ENCODE peak calls at places on chromosome 6, in four cellular contexts. B is H9, U is mesendoderm, N is trophoblast cell. Y is an unnamed sample.

GRCh38 chr6:119349041-119349340 is 570 bp downstream of the MAN1A1 start:
- DNase-seq in N (no peak), B (no peak), U (no peak), Y (no peak)

GRCh38 chr6:11328613-11329247 is 96.3 kb upstream of the NEDD9 start:
- DNase-seq in N (peak), B (no peak), U (no peak), Y (peak)

GRCh38 chr6:1722801-1723200 is 113.1 kb downstream of the FOXC1 start:
- DNase-seq in N (no peak), U (no peak), B (no peak), Y (no peak)

GRCh38 chr6:39891976-39892375 is 42.3 kb downstream of the MOCS1 start:
- DNase-seq in N (no peak), B (no peak), U (no peak), Y (peak)

GRCh38 chr6:149317656-149318571 is at the start of gene TAB2:
- DNase-seq in N (peak), B (no peak), U (peak), Y (peak)

GRCh38 chr6:41683460-41684310 is 45.4 kb downstream of the MDFI start:
- DNase-seq in B (peak), N (peak), U (peak), Y (peak)

GRCh38 chr6:100845676-100846075 is 35.5 kb downstream of the ASCC3 start:
- DNase-seq in U (no peak), B (no peak), N (no peak), Y (no peak)

GRCh38 chr6:116648161-116648560 is 20.4 kb downstream of the ZUP1 start:
- DNase-seq in N (no peak), U (no peak), B (no peak), Y (peak)

GRCh38 chr6:7673063-7673536 is 52.8 kb upstream of the BMP6 start:
- DNase-seq in N (peak), U (peak), B (peak), Y (no peak)

GRCh38 chr6:26025047-26025893 is 62.0 kb upstream of the HFE start:
- DNase-seq in U (peak), N (peak), B (no peak), Y (peak)

GRCh38 chr6:149766156-149766768 is 16.7 kb downstream of the PCMT1 start:
- DNase-seq in N (no peak), U (no peak), B (no peak), Y (no peak)

GRCh38 chr6:1913572-1913971 is 303.9 kb downstream of the FOXC1 start:
- DNase-seq in N (no peak), U (peak), B (no peak), Y (no peak)

GRCh38 chr6:82980086-82980485 is 85.6 kb downstream of the UBE3D start:
- DNase-seq in N (peak), U (no peak), B (no peak), Y (peak)

GRCh38 chr6:170245233-170245992 is 45.5 kb downstream of the DLL1 start:
- DNase-seq in U (no peak), N (no peak), B (no peak), Y (no peak)

GRCh38 chr6:36621371-36621855 is 27.3 kb downstream of the SRSF3 start:
- DNase-seq in N (no peak), U (no peak), B (no peak), Y (no peak)
- H3K18ac ChIP-seq in N (no peak), U (no peak), B (no peak), Y (no peak)

GRCh38 chr6:136037885-136038460 is 186.5 kb downstream of the PDE7B start:
- DNase-seq in B (peak), N (no peak), U (no peak), Y (peak)
- H3K18ac ChIP-seq in B (no peak), N (no peak), U (no peak), Y (peak)

DNA sequence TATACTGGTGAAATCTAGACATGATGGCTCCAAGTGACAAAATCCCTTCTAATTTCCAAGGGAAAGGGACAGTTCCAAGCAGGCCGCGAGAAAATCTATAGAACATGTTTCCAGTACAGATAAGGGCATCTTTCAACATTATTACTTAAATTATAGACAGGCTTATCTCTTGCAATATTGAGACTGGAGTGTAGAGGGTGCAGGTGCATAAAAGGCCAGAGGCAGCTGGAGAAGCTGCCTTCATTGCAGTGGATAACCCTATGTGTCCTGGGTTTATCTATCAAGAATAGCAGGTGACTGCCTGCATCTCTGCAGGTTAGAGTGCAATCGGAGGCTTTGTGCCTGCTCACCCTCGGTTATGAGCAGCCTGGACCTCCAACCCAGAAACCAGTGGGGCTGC is 28.7 kb upstream of the ECI2 start:
- DNase-seq in N (no peak), U (no peak), B (no peak), Y (no peak)
- H3K18ac ChIP-seq in N (no peak), U (no peak), B (no peak), Y (no peak)

DNA sequence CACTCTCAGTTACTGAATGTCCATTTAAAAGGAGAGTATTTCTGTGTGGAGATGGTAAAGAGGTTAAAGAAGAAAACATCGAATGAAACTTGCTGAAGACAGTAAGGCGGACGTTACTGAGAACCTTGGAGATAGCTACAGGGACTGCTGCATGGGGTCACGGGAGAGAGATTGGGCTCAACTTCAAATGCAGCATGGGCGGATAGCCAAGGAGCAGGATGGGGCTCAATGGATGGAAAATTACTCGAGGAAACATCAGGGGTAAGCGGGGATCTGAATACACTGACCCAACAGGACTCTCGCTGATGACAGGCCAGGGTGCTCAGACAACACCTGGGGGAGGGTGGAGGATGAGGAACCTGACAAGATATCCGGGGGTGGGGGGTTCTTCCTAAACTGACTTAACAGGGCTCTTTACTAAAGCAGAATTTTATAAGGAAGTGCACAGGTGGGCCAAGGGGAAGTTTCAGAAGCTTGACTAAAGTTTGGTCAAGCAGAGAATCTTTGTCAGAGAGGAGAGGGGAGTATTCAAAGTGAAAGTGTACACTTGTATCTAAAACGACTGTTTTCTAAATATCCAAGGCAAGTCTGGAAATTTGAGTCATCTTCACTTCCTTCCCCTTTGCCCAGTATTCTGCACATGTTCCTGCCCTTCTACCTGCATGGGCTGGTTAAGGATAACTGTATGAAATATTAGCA is 22.8 kb downstream of the ECT2L start:
- DNase-seq in N (peak), B (peak), U (peak), Y (peak)
- H3K18ac ChIP-seq in N (peak), B (peak), U (no peak), Y (no peak)